ENCODE peak calls at places on chromosome 11, in six cellular contexts. B, J, I, N, P and Z are unnamed samples.

GRCh38 chr11:79390477-79390876 is 50.4 kb downstream of the TENM4 start:
- DNase-seq in B (peak), J (no peak), I (no peak), N (no peak), P (no peak), Z (no peak)

GRCh38 chr11:61071208-61071681 is 31.0 kb upstream of the CD5 start:
- DNase-seq in B (no peak), J (no peak), I (no peak), N (no peak), P (no peak), Z (no peak)

GRCh38 chr11:134120143-134120850 is 51.4 kb downstream of the JAM3 start:
- DNase-seq in B (peak), J (peak), I (no peak), N (peak), P (no peak), Z (no peak)

GRCh38 chr11:4191031-4191571 is 96.5 kb downstream of the RRM1 start:
- DNase-seq in B (no peak), J (no peak), I (no peak), N (no peak), P (no peak), Z (no peak)

GRCh38 chr11:13339196-13340153 is 61.9 kb downstream of the BMAL1 start:
- DNase-seq in B (peak), J (peak), I (no peak), N (peak), P (no peak), Z (no peak)

GRCh38 chr11:92227233-92227593 is 2.6 kb downstream of the FAT3 start:
- DNase-seq in B (no peak), J (no peak), I (no peak), N (no peak), P (no peak), Z (no peak)

GRCh38 chr11:104897891-104898684 is at the start of gene CASP12:
- DNase-seq in B (no peak), J (no peak), I (no peak), N (peak), P (no peak), Z (no peak)

GRCh38 chr11:111730031-111730430 is 36.2 kb downstream of the PPP2R1B start:
- DNase-seq in B (no peak), J (no peak), I (no peak), N (no peak), P (no peak), Z (no peak)

GRCh38 chr11:78655561-78655960 is 80.9 kb upstream of the NARS2 start:
- DNase-seq in B (no peak), J (no peak), I (no peak), N (no peak), P (no peak), Z (no peak)

GRCh38 chr11:118656563-118657165 is 22.8 kb downstream of the TREH start:
- DNase-seq in B (no peak), J (no peak), I (no peak), N (no peak), P (no peak), Z (no peak)

GRCh38 chr11:113202431-113202830 is 112.0 kb upstream of the TTC12 start:
- DNase-seq in B (peak), J (peak), I (no peak), N (peak), P (no peak), Z (no peak)

GRCh38 chr11:69497221-69497787 is 15.8 kb downstream of the LINC01488 start:
- DNase-seq in B (peak), J (peak), I (peak), N (peak), P (no peak), Z (peak)

GRCh38 chr11:133937015-133937414 is 19.8 kb downstream of the IGSF9B start:
- DNase-seq in B (no peak), J (no peak), I (no peak), N (no peak), P (no peak), Z (no peak)

GRCh38 chr11:86489442-86489841 is 114.8 kb downstream of the CCDC81 start:
- DNase-seq in B (no peak), J (no peak), I (no peak), N (no peak), P (no peak), Z (no peak)

GRCh38 chr11:65501530-65502273 is 2.9 kb downstream of the MALAT1 start:
- DNase-seq in B (peak), J (no peak), I (no peak), N (peak), P (no peak), Z (no peak)

GRCh38 chr11:64356498-64357411 is 2.2 kb upstream of the RPS6KA4 start:
- DNase-seq in B (no peak), J (peak), I (no peak), N (peak), P (no peak), Z (no peak)

GRCh38 chr11:32290783-32291182 is 144.6 kb downstream of the WT1 start:
- DNase-seq in B (peak), J (no peak), I (peak), N (no peak), P (no peak), Z (no peak)

GRCh38 chr11:106076421-106076922 is 675 bp downstream of the KBTBD3 start:
- DNase-seq in B (no peak), J (peak), I (peak), N (no peak), P (no peak), Z (no peak)

GRCh38 chr11:20762980-20763379 is 93.6 kb downstream of the NELL1 start:
- DNase-seq in B (no peak), J (no peak), I (no peak), N (no peak), P (no peak), Z (no peak)

GRCh38 chr11:131688056-131688693 is 317.8 kb downstream of the NTM start:
- DNase-seq in B (peak), J (peak), I (peak), N (peak), P (no peak), Z (peak)

GRCh38 chr11:133343951-133344350 is 188.3 kb downstream of the OPCML start:
- DNase-seq in B (peak), J (peak), I (no peak), N (no peak), P (no peak), Z (no peak)

GRCh38 chr11:763549-764321 is 13.6 kb downstream of the GATD1 start:
- DNase-seq in B (no peak), J (no peak), I (no peak), N (no peak), P (no peak), Z (no peak)

GRCh38 chr11:110948112-110948511 is 235.9 kb upstream of the ARHGAP20 start:
- DNase-seq in B (no peak), J (no peak), I (no peak), N (peak), P (no peak), Z (no peak)

GRCh38 chr11:74268451-74268850 is 43.0 kb downstream of the P4HA3 start:
- DNase-seq in B (peak), J (peak), I (no peak), N (no peak), P (no peak), Z (no peak)

GRCh38 chr11:20158597-20159257 is 1.5 kb downstream of the DBX1 start:
- DNase-seq in B (peak), J (peak), I (no peak), N (peak), P (no peak), Z (peak)

GRCh38 chr11:110433393-110434333 is 3.9 kb downstream of the FDX1 start:
- DNase-seq in B (peak), J (peak), I (no peak), N (peak), P (no peak), Z (no peak)

GRCh38 chr11:61511383-61511782 is 2.8 kb downstream of the LRRC10B start:
- DNase-seq in B (no peak), J (no peak), I (no peak), N (no peak), P (no peak), Z (no peak)

GRCh38 chr11:130652671-130653335 is 204.4 kb downstream of the ADAMTS15 start:
- DNase-seq in B (no peak), J (peak), I (no peak), N (peak), P (no peak), Z (no peak)

GRCh38 chr11:20249313-20249873 is 89.1 kb upstream of the DBX1 start:
- DNase-seq in B (no peak), J (no peak), I (no peak), N (no peak), P (no peak), Z (no peak)

GRCh38 chr11:68040121-68040956 is 1.5 kb downstream of the TCIRG1 start:
- DNase-seq in B (peak), J (peak), I (no peak), N (peak), P (no peak), Z (no peak)

GRCh38 chr11:57356179-57356757 is 18.1 kb downstream of the P2RX3 start:
- DNase-seq in B (no peak), J (no peak), I (no peak), N (no peak), P (no peak), Z (no peak)